ENCODE peak calls at places on chromosomes 5 and 9, in four cellular contexts. X is ovary, A is H1, P is A549. G is an unnamed sample.

GRCh38 chr9:26346942-26347477 is 545.6 kb downstream of the CAAP1 start:
- DNase-seq in X (no peak), A (no peak), P (no peak), G (no peak)

GRCh38 chr5:60794691-60795090 is 49.4 kb downstream of the ELOVL7 start:
- DNase-seq in X (no peak), A (no peak), P (peak), G (no peak)

GRCh38 chr9:120697448-120697847 is 16.8 kb downstream of the MEGF9 start:
- DNase-seq in X (no peak), A (no peak), P (no peak), G (no peak)

GRCh38 chr5:147508711-147509040 is 1.2 kb downstream of the DPYSL3 start:
- DNase-seq in X (no peak), A (no peak), P (no peak), G (no peak)

GRCh38 chr9:93576296-93577044 is at the start of gene PHF2:
- DNase-seq in X (peak), A (no peak), P (peak), G (peak)

GRCh38 chr5:59136575-59136974 is 553.7 kb downstream of the RAB3C start:
- DNase-seq in X (no peak), A (no peak), P (no peak), G (no peak)

GRCh38 chr5:10762776-10763500 is 1.9 kb upstream of the DAP start:
- DNase-seq in X (no peak), A (no peak), P (no peak), G (no peak)

GRCh38 chr9:3492214-3492613 is 33.6 kb downstream of the RFX3 start:
- DNase-seq in X (no peak), A (no peak), P (no peak), G (no peak)

GRCh38 chr5:107604990-107605389 is 65.7 kb downstream of the EFNA5 start:
- DNase-seq in X (no peak), A (no peak), P (no peak), G (no peak)

GRCh38 chr5:107605596-107606125 is 65.1 kb downstream of the EFNA5 start:
- DNase-seq in X (no peak), A (no peak), P (no peak), G (no peak)

GRCh38 chr5:107607196-107607595 is 63.5 kb downstream of the EFNA5 start:
- DNase-seq in X (no peak), A (no peak), P (no peak), G (no peak)

GRCh38 chr5:107610795-107611194 is 59.9 kb downstream of the EFNA5 start:
- DNase-seq in X (no peak), A (no peak), P (no peak), G (no peak)

DNA sequence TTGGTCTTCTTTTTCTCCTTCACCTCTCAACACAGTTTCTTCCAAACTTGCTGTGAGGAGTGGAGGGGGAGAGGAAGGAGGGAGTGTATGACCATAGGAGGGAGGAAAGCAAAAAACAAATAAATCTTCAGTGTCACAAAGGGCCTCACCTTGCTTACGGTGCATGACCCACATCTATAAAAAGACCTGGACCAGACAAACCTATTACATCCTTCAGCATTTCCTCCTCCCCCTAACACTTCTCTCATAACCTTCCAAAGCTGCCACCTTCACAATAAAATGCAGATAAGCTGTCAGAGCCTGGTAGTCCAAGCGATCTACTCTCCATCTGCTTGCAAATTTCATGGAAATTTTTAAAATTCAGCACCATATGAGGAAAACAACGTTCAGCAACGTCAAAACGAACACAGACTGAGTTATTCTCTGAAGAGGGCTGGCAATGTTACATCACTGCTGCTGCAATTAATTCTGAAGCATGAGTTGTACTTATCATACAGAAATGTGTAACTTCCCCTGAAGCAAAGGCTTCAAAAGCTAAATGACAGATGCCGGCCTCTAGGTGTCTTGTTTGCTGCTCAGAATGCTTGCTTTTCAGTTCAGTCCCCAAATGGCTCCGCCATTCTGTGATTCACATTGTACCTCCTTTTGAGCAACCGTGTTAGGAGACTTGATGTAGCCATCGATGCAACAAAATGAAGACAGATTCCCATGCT is 62.9 kb downstream of the EFNA5 start:
- DNase-seq in X (no peak), A (no peak), P (no peak), G (no peak)
- TF ChIP-seq EP300 in X (no peak), A (no peak), P (no peak), G (no peak)

DNA sequence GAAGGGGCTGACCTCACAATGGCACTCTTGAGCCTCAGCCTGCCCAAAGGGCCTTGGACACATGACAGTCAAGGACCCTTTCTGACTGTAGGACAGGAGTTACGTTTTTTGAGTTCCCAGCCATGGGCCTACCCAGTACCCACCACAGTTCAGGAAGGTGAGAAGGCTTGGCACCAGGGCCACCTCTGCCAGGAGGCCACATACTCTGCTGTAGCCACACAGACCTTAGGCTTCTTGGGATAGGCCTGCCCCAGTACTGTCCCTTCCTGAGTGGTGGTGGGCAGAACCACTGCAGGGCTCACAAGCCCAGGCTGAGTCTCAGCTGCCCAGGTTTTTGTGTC is 12.8 kb downstream of the PDLIM4 start:
- DNase-seq in X (no peak), A (no peak), P (no peak), G (peak)
- H3K27ac ChIP-seq in X (no peak), A (no peak), P (no peak), G (peak)

GRCh38 chr9:70579686-70580085 is 165.2 kb upstream of the KLF9 start:
- DNase-seq in X (no peak), A (no peak), P (no peak), G (no peak)

GRCh38 chr9:70578720-70579119 is 164.3 kb upstream of the KLF9 start:
- DNase-seq in X (no peak), A (no peak), P (no peak), G (no peak)

GRCh38 chr9:70581214-70581966 is 166.9 kb upstream of the KLF9 start:
- DNase-seq in X (no peak), A (no peak), P (no peak), G (no peak)

GRCh38 chr9:70577671-70578070 is 163.2 kb upstream of the KLF9 start:
- DNase-seq in X (no peak), A (no peak), P (no peak), G (no peak)

DNA sequence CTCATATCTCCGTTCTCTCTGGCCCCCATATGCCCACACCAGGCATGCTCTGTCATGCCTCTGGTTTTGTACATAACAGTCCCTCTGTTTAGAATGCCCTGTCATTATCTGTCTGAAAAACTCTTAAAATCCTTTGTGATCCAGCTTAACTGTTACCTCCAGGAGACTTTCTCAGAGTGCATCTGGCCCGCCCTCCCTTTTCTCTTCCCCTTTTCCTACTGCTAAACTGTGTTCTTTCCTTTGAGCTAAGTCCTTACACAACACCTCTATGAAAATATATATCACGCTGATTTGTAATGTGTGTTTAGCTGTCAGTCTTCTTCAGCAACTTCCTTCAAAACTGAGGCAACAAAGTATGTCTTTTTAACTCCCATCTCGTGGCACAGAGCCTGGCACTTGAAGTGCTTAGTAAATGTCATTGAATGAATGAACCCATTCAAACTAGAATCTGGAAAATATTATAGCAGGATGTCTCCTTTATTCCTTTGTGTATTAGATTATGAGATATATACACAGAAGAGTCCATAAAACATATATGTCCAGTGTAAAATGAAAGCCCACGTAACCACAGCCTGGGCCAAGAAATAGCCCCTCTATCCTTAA is 166.2 kb upstream of the KLF9 start:
- DNase-seq in X (no peak), A (no peak), P (no peak), G (no peak)
- TF ChIP-seq EP300 in X (no peak), A (no peak), P (no peak), G (no peak)

DNA sequence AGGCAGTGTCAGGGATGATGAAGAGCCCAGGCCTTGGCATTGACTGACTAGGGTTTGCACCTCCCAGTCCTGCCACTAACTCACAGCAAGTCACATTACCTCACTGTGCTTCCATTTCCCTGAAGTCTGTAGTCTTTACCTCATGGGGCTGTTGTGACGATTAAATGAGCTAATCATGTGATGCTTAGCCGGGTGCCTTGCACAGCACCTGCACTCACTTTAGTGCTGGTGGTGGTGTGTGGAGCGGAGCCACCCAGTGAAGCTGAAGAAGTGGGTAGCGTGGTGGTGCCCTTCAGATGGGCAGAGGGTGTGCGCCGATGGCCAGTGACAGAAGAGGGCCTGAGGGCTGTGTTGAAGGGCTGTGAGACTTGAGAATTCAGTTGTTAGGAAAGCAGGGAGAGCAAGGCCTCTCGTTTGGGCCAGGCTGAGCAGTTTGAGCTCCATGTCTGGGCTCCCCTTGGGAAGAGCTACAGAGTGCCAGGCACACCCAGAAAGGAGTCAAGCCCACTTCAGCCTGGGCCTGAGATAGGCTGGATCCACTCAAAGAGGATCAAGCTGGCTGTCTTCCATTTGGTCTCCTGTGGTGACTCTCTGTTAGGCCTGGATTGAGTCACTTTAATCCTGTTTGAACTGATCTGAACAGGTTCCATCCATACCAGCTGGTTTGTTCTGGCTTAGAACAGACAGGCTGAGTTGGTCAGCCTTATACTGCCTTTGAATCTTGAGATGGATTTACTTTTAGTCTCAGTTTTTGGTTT is 42.5 kb downstream of the RALGPS1 start:
- DNase-seq in X (no peak), A (no peak), P (peak), G (no peak)
- H3K27ac ChIP-seq in X (no peak), A (no peak), P (no peak), G (peak)

GRCh38 chr9:108045851-108046250 is 556.3 kb upstream of the KLF4 start:
- DNase-seq in X (no peak), A (no peak), P (no peak), G (no peak)
- TF ChIP-seq EP300 in X (no peak), A (no peak), P (no peak), G (no peak)

GRCh38 chr5:139565411-139566305 is 4.5 kb downstream of the UBE2D2 start:
- DNase-seq in X (no peak), A (no peak), P (no peak), G (no peak)
- H3K27ac ChIP-seq in X (no peak), A (no peak), P (no peak), G (peak)

GRCh38 chr9:136483589-136484152 is 831 bp upstream of the SEC16A start:
- DNase-seq in X (peak), A (peak), P (peak), G (peak)
- TF ChIP-seq EP300 in X (peak), A (no peak), P (no peak), G (no peak)

DNA sequence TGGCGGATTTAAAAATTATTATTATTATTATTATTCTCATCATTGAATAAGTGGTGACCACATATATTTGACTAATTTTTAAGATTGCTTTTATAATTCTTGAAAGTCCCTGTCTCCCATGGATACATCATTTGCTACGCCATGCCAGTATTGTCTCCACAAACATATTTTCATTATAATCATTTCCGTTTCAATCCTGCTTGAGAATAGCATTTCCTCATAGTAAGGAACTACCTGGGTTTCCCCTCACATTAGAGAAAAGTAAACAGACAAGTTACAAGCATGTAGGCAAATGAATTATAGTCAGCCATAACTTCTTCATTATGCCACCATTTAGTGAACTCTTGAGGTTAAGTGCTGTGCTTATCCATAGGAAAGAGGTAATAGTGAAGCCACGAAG is 276.6 kb downstream of the NFIB start:
- DNase-seq in X (no peak), A (no peak), P (no peak), G (no peak)
- H3K27ac ChIP-seq in X (no peak), A (no peak), P (no peak), G (no peak)

GRCh38 chr5:97839338-97840081 is 656.5 kb upstream of the RIOK2 start:
- DNase-seq in X (no peak), A (no peak), P (no peak), G (no peak)
- TF ChIP-seq EP300 in X (no peak), A (no peak), P (no peak), G (no peak)

GRCh38 chr9:114078781-114079156 is 669 bp upstream of the AMBP start:
- DNase-seq in X (no peak), A (no peak), P (no peak), G (no peak)

GRCh38 chr9:114076237-114077161 is 1.6 kb downstream of the AMBP start:
- DNase-seq in X (no peak), A (no peak), P (no peak), G (no peak)

GRCh38 chr9:114077162-114077837 is 800 bp downstream of the AMBP start:
- DNase-seq in X (no peak), A (no peak), P (no peak), G (no peak)

GRCh38 chr9:114080195-114080772 is 2.2 kb upstream of the AMBP start:
- DNase-seq in X (no peak), A (no peak), P (no peak), G (no peak)

GRCh38 chr9:114078021-114078780 is at the start of gene AMBP:
- DNase-seq in X (no peak), A (no peak), P (no peak), G (no peak)
- H3K27ac ChIP-seq in X (no peak), A (no peak), P (peak), G (no peak)

G was measured in esophagus muscularis mucosa.